ENCODE peak calls at places on chromosome 20, in four cellular contexts. One of them, this sample, is unnamed.

GRCh38 chr20:58450259-58450658 is 61.2 kb downstream of the VAPB start:
- DNase-seq in H1: no peak
- DNase-seq in HepG2: no peak
- DNase-seq in GM12878: peak; percentile 67
- DNase-seq in this sample: no peak

GRCh38 chr20:64261138-64261537 is 5.6 kb downstream of the PCMTD2 start:
- DNase-seq in HepG2: no peak
- DNase-seq in H1: no peak
- DNase-seq in GM12878: no peak
- DNase-seq in this sample: no peak

GRCh38 chr20:20213722-20214121 is 154.2 kb upstream of the INSM1 start:
- DNase-seq in HepG2: no peak
- DNase-seq in GM12878: no peak
- DNase-seq in H1: no peak
- DNase-seq in this sample: no peak

GRCh38 chr20:45704969-45705637 is at the start of gene WFDC10B:
- DNase-seq in HepG2: no peak
- DNase-seq in GM12878: no peak
- DNase-seq in H1: no peak
- DNase-seq in this sample: no peak

GRCh38 chr20:25036331-25036936 is 21.5 kb downstream of the ACSS1 start:
- DNase-seq in HepG2: no peak
- DNase-seq in H1: no peak
- DNase-seq in GM12878: no peak
- DNase-seq in this sample: no peak

GRCh38 chr20:57968111-57968510 is 258.3 kb upstream of the PMEPA1 start:
- DNase-seq in GM12878: no peak
- DNase-seq in HepG2: no peak
- DNase-seq in H1: no peak
- DNase-seq in this sample: no peak

GRCh38 chr20:58839474-58839874 is 11.2 kb downstream of the GNAS-AS1 start:
- DNase-seq in HepG2: peak; percentile 34
- DNase-seq in H1: no peak
- DNase-seq in GM12878: no peak
- DNase-seq in this sample: no peak

GRCh38 chr20:40811660-40812414 is 122.8 kb upstream of the MAFB start:
- DNase-seq in HepG2: no peak
- DNase-seq in H1: no peak
- DNase-seq in GM12878: no peak
- DNase-seq in this sample: no peak

GRCh38 chr20:58109126-58109880 is 119.2 kb downstream of the ANKRD60 start:
- DNase-seq in GM12878: no peak
- DNase-seq in HepG2: no peak
- DNase-seq in H1: no peak
- DNase-seq in this sample: no peak

GRCh38 chr20:58086763-58087566 is 141.5 kb downstream of the ANKRD60 start:
- DNase-seq in H1: no peak
- DNase-seq in HepG2: peak; percentile 51
- DNase-seq in GM12878: no peak
- DNase-seq in this sample: peak; percentile 52

GRCh38 chr20:3783068-3783489 is 1.8 kb upstream of the SPEF1 start:
- DNase-seq in HepG2: no peak
- DNase-seq in GM12878: no peak
- DNase-seq in H1: no peak
- DNase-seq in this sample: no peak

GRCh38 chr20:19688031-19688806 is 69.8 kb upstream of the RIN2 start:
- DNase-seq in H1: peak; percentile 34
- DNase-seq in HepG2: peak; percentile 63
- DNase-seq in GM12878: no peak
- DNase-seq in this sample: peak; percentile 28

GRCh38 chr20:2771631-2772080 is 28.8 kb downstream of the CPXM1 start:
- DNase-seq in GM12878: no peak
- DNase-seq in H1: no peak
- DNase-seq in HepG2: peak; percentile 26
- DNase-seq in this sample: no peak

GRCh38 chr20:4491643-4492042 is 230.1 kb upstream of the PRND start:
- DNase-seq in HepG2: no peak
- DNase-seq in H1: no peak
- DNase-seq in GM12878: no peak
- DNase-seq in this sample: no peak

GRCh38 chr20:37383229-37383989 is 37.5 kb downstream of the SRC start:
- DNase-seq in H1: no peak
- DNase-seq in GM12878: no peak
- DNase-seq in HepG2: no peak
- DNase-seq in this sample: no peak

GRCh38 chr20:51311636-51312479 is 230.7 kb downstream of the NFATC2 start:
- DNase-seq in HepG2: no peak
- DNase-seq in GM12878: no peak
- DNase-seq in H1: peak; percentile 63
- DNase-seq in this sample: peak; percentile 90

GRCh38 chr20:32325706-32326506 is 32.2 kb upstream of the ASXL1 start:
- DNase-seq in GM12878: no peak
- DNase-seq in HepG2: peak; percentile 99
- DNase-seq in H1: no peak
- DNase-seq in this sample: no peak

GRCh38 chr20:45091366-45091765 is 9.6 kb downstream of the KCNS1 start:
- DNase-seq in HepG2: no peak
- DNase-seq in H1: no peak
- DNase-seq in GM12878: no peak
- DNase-seq in this sample: no peak

GRCh38 chr20:36856196-36856595 is 19.7 kb upstream of the TLDC2 start:
- DNase-seq in GM12878: no peak
- DNase-seq in HepG2: no peak
- DNase-seq in H1: no peak
- DNase-seq in this sample: no peak

GRCh38 chr20:22684072-22684762 is 99.8 kb upstream of the FOXA2 start:
- DNase-seq in GM12878: peak; percentile 15
- DNase-seq in H1: peak; percentile 47
- DNase-seq in HepG2: peak; percentile 84
- DNase-seq in this sample: peak; percentile 56
- TF ChIP-seq SUZ12 in GM12878: no peak
- TF ChIP-seq SUZ12 in H1: no peak
- TF ChIP-seq SUZ12 in HepG2: no peak
- TF ChIP-seq SUZ12 in this sample: no peak

DNA sequence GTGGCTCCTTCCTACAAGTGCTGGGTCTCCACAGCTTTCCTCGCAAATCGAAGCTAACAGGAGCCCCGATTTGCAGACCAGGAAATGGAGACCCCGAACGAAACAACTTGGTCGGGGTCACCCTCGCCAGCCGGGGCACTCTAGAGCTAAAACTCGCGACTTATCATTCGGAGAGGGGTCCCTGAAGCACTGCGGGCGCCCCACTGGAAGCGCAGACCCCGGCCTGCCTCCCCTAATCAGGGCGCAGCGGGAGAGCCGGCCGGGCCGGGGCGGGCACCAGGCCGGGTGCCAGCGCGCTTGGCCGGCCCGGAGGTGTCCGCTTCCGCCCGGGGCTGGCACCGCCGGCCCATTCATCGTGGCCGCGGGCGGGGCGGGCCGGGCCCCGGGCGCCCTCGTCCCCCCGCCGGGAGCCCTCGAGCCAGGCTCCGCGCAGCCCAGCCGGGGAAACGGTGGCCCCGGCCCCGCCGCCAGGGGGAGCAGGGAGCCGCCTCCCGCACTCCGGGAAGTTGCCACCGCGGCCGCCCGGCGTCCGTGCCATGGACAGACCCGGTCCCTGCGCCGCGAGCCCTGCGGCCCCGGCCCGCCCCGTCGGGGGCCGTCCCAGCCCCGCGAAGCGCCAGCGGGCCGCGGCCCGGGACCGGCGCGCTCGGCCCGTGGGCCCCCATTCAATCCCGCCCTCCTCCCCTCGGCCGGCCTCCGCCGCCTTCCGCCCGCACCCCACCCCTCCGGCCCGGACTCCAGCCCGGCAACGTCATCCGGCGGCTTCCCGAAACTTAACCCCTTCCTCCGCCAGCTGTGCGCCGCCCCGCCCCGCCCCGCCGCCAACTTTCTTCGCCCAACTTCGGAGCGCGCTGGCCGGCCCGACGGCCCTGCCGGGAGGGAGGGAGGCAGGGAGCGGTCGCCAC is 954 bp downstream of the RRBP1 start:
- DNase-seq in HepG2: peak; percentile 58
- DNase-seq in H1: no peak
- DNase-seq in GM12878: no peak
- DNase-seq in this sample: no peak
- H3K36me3 ChIP-seq in HepG2: peaks cover 14% of the 10 kb centered on the region
- H3K36me3 ChIP-seq in H1: peaks cover 8% of the 10 kb centered on the region
- H3K36me3 ChIP-seq in GM12878: no peaks in the 10 kb centered on the region
- H3K36me3 ChIP-seq in this sample: peaks cover 43% of the 10 kb centered on the region

GRCh38 chr20:13851279-13851678 is 66.5 kb downstream of the NDUFAF5 start:
- DNase-seq in HepG2: no peak
- DNase-seq in H1: no peak
- DNase-seq in GM12878: no peak
- DNase-seq in this sample: no peak
- H3K27me3 ChIP-seq in HepG2: peaks cover 13% of the 10 kb centered on the region
- H3K27me3 ChIP-seq in H1: no peaks in the 10 kb centered on the region
- H3K27me3 ChIP-seq in GM12878: peaks cover 2% of the 10 kb centered on the region
- H3K27me3 ChIP-seq in this sample: no peaks in the 10 kb centered on the region

DNA sequence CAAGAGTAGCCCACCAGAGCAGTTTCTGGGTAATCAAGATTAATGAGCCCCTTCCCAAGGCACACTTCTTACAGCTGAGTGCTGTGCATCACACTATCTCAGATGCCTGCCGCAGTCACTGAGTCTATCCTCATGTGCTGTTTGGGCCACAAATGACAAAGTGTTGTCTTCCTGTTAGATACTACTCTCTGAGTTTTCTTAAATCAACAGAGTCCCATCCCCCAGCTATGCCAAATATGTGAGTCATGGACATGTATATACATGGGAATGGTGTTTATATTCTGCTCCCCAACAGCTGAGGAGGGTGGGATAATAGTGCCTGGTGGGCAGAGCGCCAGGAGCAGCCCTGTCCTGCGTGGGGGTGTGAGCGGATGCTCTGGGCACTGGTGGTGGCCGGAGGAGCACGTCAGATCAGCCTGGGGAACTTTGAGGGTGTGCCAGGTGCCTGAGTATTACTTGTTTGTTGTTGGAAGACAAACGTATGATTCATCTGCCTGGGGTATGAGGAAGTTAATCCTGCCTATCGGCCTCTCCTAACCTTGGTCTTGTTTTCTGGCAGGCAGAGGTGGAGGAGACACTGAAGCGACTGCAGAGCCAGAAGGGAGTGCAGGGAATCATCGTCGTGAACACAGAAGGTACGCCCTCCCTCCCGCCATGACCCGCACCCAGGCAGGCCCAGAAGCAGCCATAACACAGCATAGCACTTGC is 9.6 kb downstream of the DYNLRB1 start:
- DNase-seq in H1: no peak
- DNase-seq in HepG2: peak; percentile 98
- DNase-seq in GM12878: no peak
- DNase-seq in this sample: no peak
- TF ChIP-seq SUZ12 in H1: no peak
- TF ChIP-seq SUZ12 in HepG2: no peak
- TF ChIP-seq SUZ12 in GM12878: no peak
- TF ChIP-seq SUZ12 in this sample: no peak

GRCh38 chr20:62668441-62669027 is 26.2 kb downstream of the SLCO4A1 start:
- DNase-seq in GM12878: no peak
- DNase-seq in H1: peak; percentile 44
- DNase-seq in HepG2: peak; percentile 82
- DNase-seq in this sample: peak; percentile 70
- H3K36me3 ChIP-seq in GM12878: peaks cover 3% of the 10 kb centered on the region
- H3K36me3 ChIP-seq in H1: no peaks in the 10 kb centered on the region
- H3K36me3 ChIP-seq in HepG2: peaks cover 1% of the 10 kb centered on the region
- H3K36me3 ChIP-seq in this sample: no peaks in the 10 kb centered on the region

GRCh38 chr20:6818033-6818808 is 50.7 kb downstream of the BMP2 start:
- DNase-seq in GM12878: no peak
- DNase-seq in H1: peak; percentile 21
- DNase-seq in HepG2: no peak
- DNase-seq in this sample: no peak
- H3K27me3 ChIP-seq in GM12878: no peaks in the 10 kb centered on the region
- H3K27me3 ChIP-seq in H1: no peaks in the 10 kb centered on the region
- H3K27me3 ChIP-seq in HepG2: no peaks in the 10 kb centered on the region
- H3K27me3 ChIP-seq in this sample: no peaks in the 10 kb centered on the region

DNA sequence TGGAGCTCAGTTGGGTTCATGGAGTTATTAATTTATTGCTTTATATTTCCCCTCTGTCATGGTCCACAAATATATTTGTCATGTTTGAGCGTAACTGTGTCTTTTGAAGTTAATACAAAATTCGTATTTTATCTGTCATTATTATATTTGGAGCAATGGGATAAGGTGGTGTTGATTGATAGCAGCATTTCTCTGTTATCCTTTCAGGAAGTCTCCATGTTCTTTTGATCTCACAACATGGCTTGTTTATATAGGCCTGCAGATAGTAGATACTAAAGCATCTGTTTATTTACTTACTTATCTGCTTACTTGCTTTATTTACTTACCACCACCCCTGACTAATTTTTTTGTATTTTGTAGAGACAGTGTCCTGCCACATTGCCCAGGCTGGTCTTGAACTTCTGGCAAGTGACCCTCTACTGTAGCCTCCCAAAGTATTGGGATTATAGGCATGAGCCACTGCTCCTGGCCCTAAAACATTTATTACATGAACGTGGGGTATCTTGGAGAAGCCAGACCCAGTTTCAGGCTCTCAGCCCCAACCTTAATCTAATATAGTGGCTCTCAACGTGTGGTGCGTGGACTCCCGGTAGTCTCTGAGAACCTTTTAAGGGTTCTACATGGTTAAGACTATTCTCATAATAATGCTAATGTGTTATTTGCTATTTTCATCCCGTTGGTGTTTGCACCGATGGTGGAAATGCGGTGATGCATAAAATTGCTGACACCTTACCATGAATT is 104.2 kb downstream of the NCOA3 start:
- DNase-seq in HepG2: peak; percentile 49
- DNase-seq in GM12878: no peak
- DNase-seq in H1: no peak
- DNase-seq in this sample: no peak
- TF ChIP-seq SUZ12 in HepG2: no peak
- TF ChIP-seq SUZ12 in GM12878: no peak
- TF ChIP-seq SUZ12 in H1: no peak
- TF ChIP-seq SUZ12 in this sample: no peak

GRCh38 chr20:53981130-53981529 is 89.3 kb downstream of the BCAS1 start:
- DNase-seq in H1: no peak
- DNase-seq in GM12878: no peak
- DNase-seq in HepG2: no peak
- DNase-seq in this sample: no peak

GRCh38 chr20:53975761-53976160 is 94.6 kb downstream of the BCAS1 start:
- DNase-seq in HepG2: peak; percentile 51
- DNase-seq in GM12878: no peak
- DNase-seq in H1: no peak
- DNase-seq in this sample: no peak

GRCh38 chr20:53980101-53980500 is 90.3 kb downstream of the BCAS1 start:
- DNase-seq in GM12878: no peak
- DNase-seq in HepG2: no peak
- DNase-seq in H1: no peak
- DNase-seq in this sample: no peak

GRCh38 chr20:53977391-53977790 is 93.0 kb downstream of the BCAS1 start:
- DNase-seq in GM12878: no peak
- DNase-seq in HepG2: no peak
- DNase-seq in H1: no peak
- DNase-seq in this sample: no peak

GRCh38 chr20:53978497-53978896 is 91.9 kb downstream of the BCAS1 start:
- DNase-seq in GM12878: no peak
- DNase-seq in HepG2: no peak
- DNase-seq in H1: no peak
- DNase-seq in this sample: no peak
- H3K36me3 ChIP-seq in GM12878: no peaks in the 10 kb centered on the region
- H3K36me3 ChIP-seq in HepG2: no peaks in the 10 kb centered on the region
- H3K36me3 ChIP-seq in H1: no peaks in the 10 kb centered on the region
- H3K36me3 ChIP-seq in this sample: no peaks in the 10 kb centered on the region

This sample was measured in NT2/D1.